ENCODE peak calls at places on chromosomes 4 and X, in eight cellular contexts. L, R, H, S, A, N, G and T are unnamed samples.

GRCh38 chrX:7828594-7828993 is 14.4 kb upstream of the VCX start:
- DNase-seq in L (peak), R (peak), H (no peak), S (no peak), A (no peak), N (peak), G (no peak), T (no peak)

GRCh38 chr4:68904786-68905185 is 46.8 kb downstream of the UGT2A3 start:
- DNase-seq in L (no peak), R (peak), H (no peak), S (no peak), A (no peak), N (peak), G (peak), T (no peak)

GRCh38 chr4:103422467-103423219 is 224.5 kb upstream of the CENPE start:
- DNase-seq in L (no peak), R (no peak), H (no peak), S (no peak), A (no peak), N (no peak), G (peak), T (no peak)

GRCh38 chrX:45669715-45670360 is 469.2 kb upstream of the DIPK2B start:
- DNase-seq in L (no peak), R (no peak), H (no peak), S (no peak), A (no peak), N (no peak), G (no peak), T (no peak)

GRCh38 chr4:8053688-8054449 is 104.7 kb downstream of the ABLIM2 start:
- DNase-seq in L (no peak), R (no peak), H (no peak), S (no peak), A (no peak), N (no peak), G (no peak), T (no peak)

GRCh38 chrX:54043084-54043483 is 1.2 kb downstream of the PHF8 start:
- DNase-seq in L (peak), R (peak), H (no peak), S (no peak), A (no peak), N (no peak), G (peak), T (no peak)

GRCh38 chrX:17038681-17039161 is 92.3 kb downstream of the REPS2 start:
- DNase-seq in L (no peak), R (no peak), H (no peak), S (no peak), A (no peak), N (no peak), G (no peak), T (no peak)

GRCh38 chr4:41219421-41219950 is 5.1 kb upstream of the APBB2 start:
- DNase-seq in L (no peak), R (no peak), H (no peak), S (no peak), A (no peak), N (no peak), G (no peak), T (no peak)

GRCh38 chrX:49157194-49157593 is 5.4 kb upstream of the MAGIX start:
- DNase-seq in L (no peak), R (no peak), H (no peak), S (no peak), A (no peak), N (no peak), G (no peak), T (no peak)

GRCh38 chr4:152374153-152374552 is 161.7 kb downstream of the FBXW7 start:
- DNase-seq in L (no peak), R (no peak), H (no peak), S (no peak), A (no peak), N (no peak), G (no peak), T (no peak)

GRCh38 chr4:168859888-168860694 is 150.0 kb downstream of the CBR4 start:
- DNase-seq in L (no peak), R (peak), H (peak), S (no peak), A (no peak), N (no peak), G (no peak), T (no peak)

GRCh38 chr4:86816463-86817107 is 32.6 kb downstream of the SLC10A6 start:
- DNase-seq in L (no peak), R (no peak), H (no peak), S (no peak), A (no peak), N (peak), G (no peak), T (peak)

GRCh38 chr4:18847276-18847890 is 825.8 kb upstream of the LCORL start:
- DNase-seq in L (no peak), R (no peak), H (no peak), S (no peak), A (no peak), N (peak), G (no peak), T (no peak)

GRCh38 chr4:47528651-47529050 is 43.6 kb downstream of the ATP10D start:
- DNase-seq in L (no peak), R (no peak), H (no peak), S (peak), A (no peak), N (no peak), G (peak), T (peak)

GRCh38 chr4:67687639-67688038 is 13.3 kb downstream of the UBA6 start:
- DNase-seq in L (no peak), R (no peak), H (peak), S (peak), A (no peak), N (no peak), G (no peak), T (peak)

GRCh38 chr4:181308476-181309170 is 934.6 kb upstream of the TENM3 start:
- DNase-seq in L (no peak), R (peak), H (no peak), S (no peak), A (no peak), N (no peak), G (no peak), T (no peak)

GRCh38 chr4:8725071-8725841 is 132.7 kb downstream of the CPZ start:
- DNase-seq in L (no peak), R (no peak), H (no peak), S (no peak), A (no peak), N (no peak), G (no peak), T (no peak)

GRCh38 chr4:6416518-6417286 is 55.7 kb downstream of the PPP2R2C start:
- DNase-seq in L (no peak), R (no peak), H (no peak), S (no peak), A (no peak), N (no peak), G (no peak), T (no peak)

GRCh38 chr4:82268050-82268825 is 105.6 kb downstream of the HNRNPD start:
- DNase-seq in L (peak), R (peak), H (peak), S (no peak), A (no peak), N (peak), G (peak), T (peak)

GRCh38 chr4:10275696-10276095 is 159.1 kb upstream of the WDR1 start:
- DNase-seq in L (no peak), R (no peak), H (no peak), S (no peak), A (no peak), N (no peak), G (no peak), T (no peak)

GRCh38 chr4:8759987-8760386 is 111.7 kb downstream of the HMX1 start:
- DNase-seq in L (no peak), R (no peak), H (no peak), S (no peak), A (no peak), N (no peak), G (no peak), T (no peak)

GRCh38 chr4:136768925-136769275 is 763.4 kb downstream of the PCDH18 start:
- DNase-seq in L (no peak), R (no peak), H (no peak), S (no peak), A (no peak), N (no peak), G (peak), T (no peak)

GRCh38 chr4:24175707-24176106 is 285.9 kb upstream of the PPARGC1A start:
- DNase-seq in L (no peak), R (no peak), H (no peak), S (no peak), A (no peak), N (no peak), G (no peak), T (no peak)

GRCh38 chr4:54015421-54016065 is 48.9 kb downstream of the CHIC2 start:
- DNase-seq in L (peak), R (no peak), H (no peak), S (no peak), A (no peak), N (no peak), G (no peak), T (no peak)
- H3K4me3 ChIP-seq in L (peak), R (no peak), H (no peak), S (no peak), A (no peak), N (no peak), G (no peak), T (no peak)

GRCh38 chrX:78124304-78124703 is 15.1 kb downstream of the TAF9B start:
- DNase-seq in L (no peak), R (no peak), H (no peak), S (no peak), A (no peak), N (no peak), G (no peak), T (no peak)
- TF ChIP-seq CTCF in L (peak), R (no peak), H (peak), S (peak), A (no peak), N (peak), G (no peak), T (peak)

DNA sequence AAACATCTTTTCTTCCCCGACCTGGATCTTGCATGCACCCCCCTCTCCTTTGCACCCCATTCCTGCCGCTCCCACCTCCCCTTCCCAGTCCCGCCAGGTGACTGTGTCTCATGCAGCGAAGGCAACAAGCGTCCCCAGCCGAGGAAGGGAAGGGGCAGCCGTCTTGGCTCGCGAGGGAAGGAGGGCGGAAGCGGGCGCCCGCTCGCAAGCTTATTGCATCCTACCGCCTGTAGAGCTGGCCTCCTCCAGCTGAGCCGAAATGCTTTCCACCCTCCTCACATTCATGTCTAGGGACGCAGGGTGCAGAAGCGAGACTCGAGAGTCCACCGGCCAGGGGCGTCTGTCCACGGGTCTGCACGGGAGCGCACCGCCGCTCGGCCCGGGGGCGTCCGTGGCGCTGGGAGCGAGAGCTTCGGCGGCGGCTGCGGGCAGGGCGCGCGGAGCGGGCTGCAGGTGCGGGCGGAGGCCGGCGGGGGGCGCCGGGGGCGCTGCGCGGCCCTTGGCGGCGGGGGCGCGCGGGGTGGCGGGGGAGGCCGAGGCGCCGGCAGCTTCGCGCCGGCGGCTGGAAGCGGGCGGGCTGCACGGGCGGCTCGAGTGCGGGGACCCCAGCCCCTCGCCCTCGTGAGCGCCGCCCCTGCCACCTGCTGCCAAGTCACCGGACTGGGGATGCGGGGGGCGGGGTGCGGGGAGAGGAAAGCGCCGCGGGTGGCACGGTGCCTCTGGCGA is at the start of gene KCNIP4:
- DNase-seq in L (no peak), R (no peak), H (peak), S (no peak), A (no peak), N (peak), G (no peak), T (no peak)
- H3K4me3 ChIP-seq in L (no peak), R (no peak), H (peak), S (peak), A (peak), N (peak), G (no peak), T (peak)

DNA sequence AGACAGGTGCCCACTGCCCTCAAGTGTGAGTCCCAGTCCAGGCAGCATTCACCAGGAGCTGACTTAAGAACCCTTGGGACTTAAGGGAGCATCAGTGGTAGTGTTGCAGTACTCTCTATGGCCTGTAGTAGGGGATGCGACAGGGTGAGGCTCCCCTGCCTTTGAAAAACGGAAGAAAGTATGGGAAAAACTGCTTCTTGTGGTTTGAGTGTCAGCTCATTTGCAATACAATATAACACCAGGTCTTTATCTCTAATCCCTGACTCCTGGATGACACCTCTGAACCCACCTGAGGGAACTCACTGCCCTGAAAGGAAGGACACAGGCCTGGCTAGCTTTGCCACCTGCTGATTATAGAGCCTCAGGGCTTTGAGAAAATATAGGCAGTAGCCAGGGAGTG is 176.0 kb downstream of the SMARCA1 start:
- DNase-seq in L (peak), R (peak), H (no peak), S (no peak), A (no peak), N (no peak), G (no peak), T (no peak)
- TF ChIP-seq CTCF in L (peak), R (peak), H (peak), S (no peak), A (no peak), N (no peak), G (no peak), T (no peak)

GRCh38 chrX:1507511-1508463 is 29.2 kb downstream of the P2RY8 start:
- DNase-seq in L (no peak), R (peak), H (no peak), S (no peak), A (no peak), N (no peak), G (no peak), T (no peak)
- H3K4me3 ChIP-seq in L (no peak), R (peak), H (no peak), S (no peak), A (no peak), N (no peak), G (no peak), T (no peak)

DNA sequence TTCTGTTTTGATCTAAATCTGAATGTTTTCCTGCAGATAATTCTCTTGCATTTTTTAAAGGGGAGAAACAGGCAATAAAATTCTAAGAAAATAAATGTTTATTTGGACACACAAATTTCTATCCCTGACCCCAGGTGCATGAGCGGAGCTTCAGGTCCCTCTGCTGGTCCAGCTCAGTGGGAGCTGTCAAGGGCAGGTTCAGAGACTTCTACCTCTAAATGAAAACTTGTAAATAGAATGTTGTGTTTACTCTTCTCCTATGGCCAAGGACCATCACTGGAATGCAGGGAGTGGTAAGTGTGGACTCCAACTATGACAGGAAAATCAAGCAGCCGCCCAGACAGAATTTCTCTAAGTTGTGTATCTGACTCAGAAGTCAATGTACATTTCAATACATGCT is 148.6 kb upstream of the TTC29 start:
- DNase-seq in L (no peak), R (no peak), H (no peak), S (no peak), A (no peak), N (peak), G (no peak), T (no peak)
- TF ChIP-seq CTCF in L (no peak), R (no peak), H (peak), S (no peak), A (no peak), N (peak), G (peak), T (peak)

GRCh38 chr4:140755811-140756291 is 334 bp downstream of the TBC1D9 start:
- DNase-seq in L (peak), R (peak), H (no peak), S (no peak), A (no peak), N (peak), G (no peak), T (no peak)

GRCh38 chr4:140756292-140757219 is at the start of gene TBC1D9:
- DNase-seq in L (peak), R (peak), H (peak), S (no peak), A (peak), N (peak), G (peak), T (peak)

GRCh38 chr4:140752669-140753068 is 3.5 kb downstream of the TBC1D9 start:
- DNase-seq in L (no peak), R (no peak), H (no peak), S (no peak), A (no peak), N (no peak), G (no peak), T (no peak)

GRCh38 chr4:140754918-140755810 is 1.0 kb downstream of the TBC1D9 start:
- DNase-seq in L (no peak), R (no peak), H (no peak), S (no peak), A (no peak), N (no peak), G (peak), T (no peak)

DNA sequence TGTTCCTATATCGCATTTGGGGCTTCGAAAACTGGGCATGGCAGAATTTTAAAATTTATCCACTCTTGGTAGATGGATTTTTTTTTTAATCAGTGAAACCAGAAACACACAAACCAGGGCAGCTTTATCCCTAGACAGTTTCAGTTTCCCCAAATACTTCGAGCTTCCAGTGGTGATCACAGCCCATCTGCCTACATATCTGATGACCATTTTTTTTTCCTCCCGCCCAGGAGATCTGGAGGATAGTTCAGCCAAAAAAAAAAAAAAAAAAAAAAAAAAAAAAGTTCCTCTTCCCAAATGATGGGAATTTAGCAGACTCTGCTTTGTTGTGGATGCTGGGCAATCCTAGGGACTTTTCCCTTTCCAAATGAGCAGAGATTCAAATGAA is 1.0 kb upstream of the TBC1D9 start:
- DNase-seq in L (no peak), R (no peak), H (no peak), S (no peak), A (no peak), N (no peak), G (no peak), T (no peak)
- H3K4me3 ChIP-seq in L (peak), R (no peak), H (peak), S (peak), A (peak), N (no peak), G (peak), T (peak)